ENCODE peak calls at places on chromosomes 3 and 15, in ten cellular contexts. One of them, this sample, is unnamed.

GRCh38 chr3:139559541-139559940 is 20.0 kb upstream of the RBP1 start:
- DNase-seq in left ventricle myocardium inferior: no peak
- DNase-seq in fibroblast of the aortic adventitia: no peak
- DNase-seq in astrocyte: peak
- DNase-seq in colonic mucosa: no peak
- DNase-seq in heart left ventricle: no peak
- DNase-seq in mammary epithelial cell: peak
- DNase-seq in left lung: no peak
- DNase-seq in IMR-90: peak
- DNase-seq in GM12878: no peak
- DNase-seq in this sample: no peak

GRCh38 chr3:100630664-100631063 is 21.3 kb downstream of the ADGRG7 start:
- DNase-seq in left ventricle myocardium inferior: no peak
- DNase-seq in fibroblast of the aortic adventitia: no peak
- DNase-seq in astrocyte: no peak
- DNase-seq in colonic mucosa: no peak
- DNase-seq in heart left ventricle: no peak
- DNase-seq in mammary epithelial cell: no peak
- DNase-seq in left lung: no peak
- DNase-seq in IMR-90: peak
- DNase-seq in GM12878: no peak
- DNase-seq in this sample: no peak

GRCh38 chr15:34154725-34155204 is 52.9 kb downstream of the PGBD4 start:
- DNase-seq in left ventricle myocardium inferior: no peak
- DNase-seq in fibroblast of the aortic adventitia: no peak
- DNase-seq in astrocyte: peak
- DNase-seq in colonic mucosa: no peak
- DNase-seq in heart left ventricle: no peak
- DNase-seq in mammary epithelial cell: peak
- DNase-seq in left lung: no peak
- DNase-seq in IMR-90: peak
- DNase-seq in GM12878: no peak
- DNase-seq in this sample: no peak

GRCh38 chr15:84949043-84949442 is 32.6 kb upstream of the PDE8A start:
- DNase-seq in left ventricle myocardium inferior: no peak
- DNase-seq in fibroblast of the aortic adventitia: peak
- DNase-seq in astrocyte: peak
- DNase-seq in colonic mucosa: no peak
- DNase-seq in heart left ventricle: no peak
- DNase-seq in mammary epithelial cell: no peak
- DNase-seq in left lung: no peak
- DNase-seq in IMR-90: peak
- DNase-seq in GM12878: no peak
- DNase-seq in this sample: no peak

GRCh38 chr15:53535886-53536285 is 223.6 kb downstream of the WDR72 start:
- DNase-seq in left ventricle myocardium inferior: no peak
- DNase-seq in fibroblast of the aortic adventitia: no peak
- DNase-seq in astrocyte: no peak
- DNase-seq in colonic mucosa: no peak
- DNase-seq in heart left ventricle: no peak
- DNase-seq in mammary epithelial cell: no peak
- DNase-seq in left lung: no peak
- DNase-seq in IMR-90: no peak
- DNase-seq in GM12878: no peak
- DNase-seq in this sample: no peak

GRCh38 chr3:177474652-177475051 is 277.4 kb upstream of the TBL1XR1 start:
- DNase-seq in left ventricle myocardium inferior: no peak
- DNase-seq in fibroblast of the aortic adventitia: no peak
- DNase-seq in astrocyte: no peak
- DNase-seq in colonic mucosa: no peak
- DNase-seq in heart left ventricle: no peak
- DNase-seq in mammary epithelial cell: no peak
- DNase-seq in left lung: no peak
- DNase-seq in IMR-90: no peak
- DNase-seq in GM12878: no peak
- DNase-seq in this sample: no peak

GRCh38 chr3:160575589-160575988 is 10.2 kb upstream of the KPNA4 start:
- DNase-seq in left ventricle myocardium inferior: no peak
- DNase-seq in fibroblast of the aortic adventitia: no peak
- DNase-seq in astrocyte: no peak
- DNase-seq in colonic mucosa: no peak
- DNase-seq in heart left ventricle: no peak
- DNase-seq in mammary epithelial cell: no peak
- DNase-seq in left lung: no peak
- DNase-seq in IMR-90: no peak
- DNase-seq in GM12878: no peak
- DNase-seq in this sample: no peak

GRCh38 chr15:59094077-59094476 is 10.9 kb upstream of the CCNB2 start:
- DNase-seq in left ventricle myocardium inferior: no peak
- DNase-seq in fibroblast of the aortic adventitia: no peak
- DNase-seq in astrocyte: no peak
- DNase-seq in colonic mucosa: no peak
- DNase-seq in heart left ventricle: no peak
- DNase-seq in mammary epithelial cell: no peak
- DNase-seq in left lung: no peak
- DNase-seq in IMR-90: no peak
- DNase-seq in GM12878: no peak
- DNase-seq in this sample: no peak

GRCh38 chr3:171950373-171950772 is 89.0 kb upstream of the FNDC3B start:
- DNase-seq in left ventricle myocardium inferior: no peak
- DNase-seq in fibroblast of the aortic adventitia: peak
- DNase-seq in astrocyte: peak
- DNase-seq in colonic mucosa: no peak
- DNase-seq in heart left ventricle: no peak
- DNase-seq in mammary epithelial cell: peak
- DNase-seq in left lung: no peak
- DNase-seq in IMR-90: peak
- DNase-seq in GM12878: no peak
- DNase-seq in this sample: no peak

DNA sequence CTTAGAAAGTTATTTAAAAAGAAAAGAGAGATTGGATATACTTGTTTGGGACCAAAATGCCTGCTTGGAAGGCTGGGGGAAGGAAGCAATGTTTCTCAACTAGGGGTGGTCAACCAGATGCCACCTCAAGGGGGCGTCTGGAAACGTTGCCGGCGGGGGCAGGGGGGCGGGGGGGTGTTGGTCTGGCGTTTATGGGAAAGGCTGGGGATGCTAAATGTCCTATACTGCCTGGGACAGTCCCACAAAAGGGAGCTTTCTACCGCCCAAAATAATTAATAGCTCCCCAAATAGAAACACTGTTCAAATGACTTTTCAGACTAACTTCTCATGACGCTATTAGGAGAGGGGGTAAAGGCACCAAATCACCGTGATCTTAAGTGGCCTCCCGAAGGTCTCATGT is 2.2 kb downstream of the POLG start:
- DNase-seq in left ventricle myocardium inferior: no peak
- DNase-seq in fibroblast of the aortic adventitia: peak
- DNase-seq in astrocyte: no peak
- DNase-seq in colonic mucosa: no peak
- DNase-seq in heart left ventricle: no peak
- DNase-seq in mammary epithelial cell: no peak
- DNase-seq in left lung: no peak
- DNase-seq in IMR-90: peak
- DNase-seq in GM12878: no peak
- DNase-seq in this sample: no peak
- TF ChIP-seq CTCF in left ventricle myocardium inferior: peak
- TF ChIP-seq CTCF in fibroblast of the aortic adventitia: peak
- TF ChIP-seq CTCF in astrocyte: no peak
- TF ChIP-seq CTCF in colonic mucosa: peak
- TF ChIP-seq CTCF in heart left ventricle: no peak
- TF ChIP-seq CTCF in mammary epithelial cell: no peak
- TF ChIP-seq CTCF in left lung: no peak
- TF ChIP-seq CTCF in IMR-90: peak
- TF ChIP-seq CTCF in GM12878: peak
- TF ChIP-seq CTCF in this sample: peak

DNA sequence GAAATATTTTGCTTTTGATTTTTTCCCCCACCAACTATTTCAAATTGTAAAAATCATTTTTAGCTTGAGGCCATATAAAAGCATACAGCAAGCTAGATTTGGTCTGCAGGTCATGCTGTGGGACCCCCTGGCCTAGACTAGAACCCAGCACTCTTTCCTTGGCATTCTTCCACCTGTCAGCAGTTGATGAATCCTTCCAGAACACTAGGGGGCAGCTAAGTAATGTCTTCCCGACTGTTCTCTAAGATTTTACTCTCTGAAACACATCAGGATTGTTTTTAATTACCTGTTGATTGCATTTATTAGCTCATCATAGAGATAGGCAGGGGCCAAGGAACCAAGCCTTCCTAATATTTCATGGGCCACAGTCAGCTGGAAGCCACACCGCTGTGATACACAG is 174.5 kb downstream of the CACNA1D start:
- DNase-seq in left ventricle myocardium inferior: no peak
- DNase-seq in fibroblast of the aortic adventitia: peak
- DNase-seq in astrocyte: no peak
- DNase-seq in colonic mucosa: no peak
- DNase-seq in heart left ventricle: no peak
- DNase-seq in mammary epithelial cell: no peak
- DNase-seq in left lung: no peak
- DNase-seq in IMR-90: no peak
- DNase-seq in GM12878: no peak
- DNase-seq in this sample: no peak
- TF ChIP-seq CTCF in left ventricle myocardium inferior: peak
- TF ChIP-seq CTCF in fibroblast of the aortic adventitia: peak
- TF ChIP-seq CTCF in astrocyte: peak
- TF ChIP-seq CTCF in colonic mucosa: no peak
- TF ChIP-seq CTCF in heart left ventricle: no peak
- TF ChIP-seq CTCF in mammary epithelial cell: peak
- TF ChIP-seq CTCF in left lung: no peak
- TF ChIP-seq CTCF in IMR-90: peak
- TF ChIP-seq CTCF in GM12878: peak
- TF ChIP-seq CTCF in this sample: no peak

GRCh38 chr15:66016199-66016598 is 146.9 kb downstream of the RAB11A start:
- DNase-seq in left ventricle myocardium inferior: no peak
- DNase-seq in fibroblast of the aortic adventitia: no peak
- DNase-seq in astrocyte: no peak
- DNase-seq in colonic mucosa: no peak
- DNase-seq in heart left ventricle: no peak
- DNase-seq in mammary epithelial cell: no peak
- DNase-seq in left lung: no peak
- DNase-seq in IMR-90: no peak
- DNase-seq in GM12878: no peak
- DNase-seq in this sample: no peak
- TF ChIP-seq CTCF in left ventricle myocardium inferior: no peak
- TF ChIP-seq CTCF in fibroblast of the aortic adventitia: no peak
- TF ChIP-seq CTCF in astrocyte: no peak
- TF ChIP-seq CTCF in colonic mucosa: no peak
- TF ChIP-seq CTCF in heart left ventricle: no peak
- TF ChIP-seq CTCF in mammary epithelial cell: no peak
- TF ChIP-seq CTCF in left lung: no peak
- TF ChIP-seq CTCF in IMR-90: no peak
- TF ChIP-seq CTCF in GM12878: no peak
- TF ChIP-seq CTCF in this sample: no peak

GRCh38 chr15:26197719-26198118 is 334.6 kb upstream of the ATP10A start:
- DNase-seq in left ventricle myocardium inferior: no peak
- DNase-seq in fibroblast of the aortic adventitia: no peak
- DNase-seq in astrocyte: no peak
- DNase-seq in colonic mucosa: no peak
- DNase-seq in heart left ventricle: no peak
- DNase-seq in mammary epithelial cell: no peak
- DNase-seq in left lung: no peak
- DNase-seq in IMR-90: no peak
- DNase-seq in GM12878: no peak
- DNase-seq in this sample: no peak
- TF ChIP-seq CTCF in left ventricle myocardium inferior: no peak
- TF ChIP-seq CTCF in fibroblast of the aortic adventitia: no peak
- TF ChIP-seq CTCF in astrocyte: no peak
- TF ChIP-seq CTCF in colonic mucosa: no peak
- TF ChIP-seq CTCF in heart left ventricle: no peak
- TF ChIP-seq CTCF in mammary epithelial cell: no peak
- TF ChIP-seq CTCF in left lung: no peak
- TF ChIP-seq CTCF in IMR-90: no peak
- TF ChIP-seq CTCF in GM12878: no peak
- TF ChIP-seq CTCF in this sample: no peak

GRCh38 chr3:6204891-6205290 is 656.0 kb upstream of the GRM7 start:
- DNase-seq in left ventricle myocardium inferior: no peak
- DNase-seq in fibroblast of the aortic adventitia: no peak
- DNase-seq in astrocyte: no peak
- DNase-seq in colonic mucosa: no peak
- DNase-seq in heart left ventricle: no peak
- DNase-seq in mammary epithelial cell: no peak
- DNase-seq in left lung: no peak
- DNase-seq in IMR-90: no peak
- DNase-seq in GM12878: no peak
- DNase-seq in this sample: no peak
- TF ChIP-seq CTCF in left ventricle myocardium inferior: no peak
- TF ChIP-seq CTCF in fibroblast of the aortic adventitia: no peak
- TF ChIP-seq CTCF in astrocyte: no peak
- TF ChIP-seq CTCF in colonic mucosa: no peak
- TF ChIP-seq CTCF in heart left ventricle: no peak
- TF ChIP-seq CTCF in mammary epithelial cell: no peak
- TF ChIP-seq CTCF in left lung: no peak
- TF ChIP-seq CTCF in IMR-90: no peak
- TF ChIP-seq CTCF in GM12878: peak
- TF ChIP-seq CTCF in this sample: no peak

DNA sequence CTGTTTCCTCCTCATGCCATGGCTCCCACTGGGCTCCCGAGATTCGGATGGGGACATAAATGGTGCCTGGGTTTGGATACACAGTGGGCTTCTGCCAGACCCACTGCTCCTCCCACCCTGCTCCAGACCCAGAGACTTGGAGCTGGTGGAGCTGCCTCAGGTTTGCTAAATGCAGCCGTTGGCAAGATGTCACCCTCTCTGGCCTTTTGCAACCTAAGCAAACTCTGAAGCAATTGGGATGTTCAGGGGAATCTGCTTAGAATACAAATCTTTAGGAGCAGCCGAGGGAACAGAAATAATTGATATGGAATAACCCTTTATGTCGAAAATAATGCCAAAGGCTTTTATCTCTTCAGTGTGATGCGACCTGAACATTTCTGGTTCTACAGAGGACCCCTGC is 33.4 kb downstream of the PRICKLE2 start:
- DNase-seq in left ventricle myocardium inferior: no peak
- DNase-seq in fibroblast of the aortic adventitia: no peak
- DNase-seq in astrocyte: no peak
- DNase-seq in colonic mucosa: no peak
- DNase-seq in heart left ventricle: no peak
- DNase-seq in mammary epithelial cell: no peak
- DNase-seq in left lung: no peak
- DNase-seq in IMR-90: no peak
- DNase-seq in GM12878: no peak
- DNase-seq in this sample: no peak
- TF ChIP-seq CTCF in left ventricle myocardium inferior: no peak
- TF ChIP-seq CTCF in fibroblast of the aortic adventitia: no peak
- TF ChIP-seq CTCF in astrocyte: no peak
- TF ChIP-seq CTCF in colonic mucosa: no peak
- TF ChIP-seq CTCF in heart left ventricle: no peak
- TF ChIP-seq CTCF in mammary epithelial cell: no peak
- TF ChIP-seq CTCF in left lung: no peak
- TF ChIP-seq CTCF in IMR-90: no peak
- TF ChIP-seq CTCF in GM12878: no peak
- TF ChIP-seq CTCF in this sample: no peak

This sample was measured in CD8-positive, alpha-beta T cell.